ENCODE peak calls at places on chromosomes 4 and X, in nine cellular contexts. One of them, this sample, is unnamed. For H3K4me1, the result is how much of the 10 kb centered on the place peaks cover.

GRCh38 chr4:99161700-99162099 is 17.6 kb upstream of the ADH4 start:
- DNase-seq in Caco-2: no peak
- DNase-seq in breast epithelium: no peak
- DNase-seq in CD4-positive, alpha-beta memory T cell: no peak
- DNase-seq in left lung: no peak
- DNase-seq in H1: no peak
- DNase-seq in hepatocyte: no peak
- DNase-seq in cardiac muscle cell: no peak
- DNase-seq in IMR-90: no peak
- DNase-seq in this sample: no peak

GRCh38 chr4:7070729-7071511 is 3.1 kb upstream of the GRPEL1 start:
- DNase-seq in Caco-2: peak
- DNase-seq in breast epithelium: peak
- DNase-seq in CD4-positive, alpha-beta memory T cell: peak
- DNase-seq in left lung: peak
- DNase-seq in H1: peak
- DNase-seq in hepatocyte: peak
- DNase-seq in cardiac muscle cell: peak
- DNase-seq in IMR-90: peak
- DNase-seq in this sample: no peak

GRCh38 chr4:30825008-30825765 is 105.0 kb downstream of the PCDH7 start:
- DNase-seq in Caco-2: no peak
- DNase-seq in breast epithelium: no peak
- DNase-seq in CD4-positive, alpha-beta memory T cell: no peak
- DNase-seq in left lung: no peak
- DNase-seq in H1: no peak
- DNase-seq in hepatocyte: no peak
- DNase-seq in cardiac muscle cell: no peak
- DNase-seq in IMR-90: peak
- DNase-seq in this sample: no peak

GRCh38 chrX:119763175-119763574 is 4.8 kb downstream of the SOWAHD start:
- DNase-seq in Caco-2: no peak
- DNase-seq in breast epithelium: no peak
- DNase-seq in CD4-positive, alpha-beta memory T cell: no peak
- DNase-seq in left lung: no peak
- DNase-seq in H1: no peak
- DNase-seq in hepatocyte: no peak
- DNase-seq in cardiac muscle cell: peak
- DNase-seq in IMR-90: peak
- DNase-seq in this sample: no peak

GRCh38 chr4:183130328-183131155 is 31.5 kb downstream of the WWC2 start:
- DNase-seq in Caco-2: no peak
- DNase-seq in breast epithelium: peak
- DNase-seq in CD4-positive, alpha-beta memory T cell: no peak
- DNase-seq in left lung: peak
- DNase-seq in H1: no peak
- DNase-seq in hepatocyte: no peak
- DNase-seq in cardiac muscle cell: peak
- DNase-seq in IMR-90: peak
- DNase-seq in this sample: no peak

GRCh38 chrX:54357414-54358377 is at the start of gene WNK3:
- DNase-seq in Caco-2: no peak
- DNase-seq in breast epithelium: peak
- DNase-seq in CD4-positive, alpha-beta memory T cell: peak
- DNase-seq in left lung: peak
- DNase-seq in H1: peak
- DNase-seq in hepatocyte: peak
- DNase-seq in cardiac muscle cell: peak
- DNase-seq in IMR-90: peak
- DNase-seq in this sample: peak

GRCh38 chr4:118557298-118557851 is 127.8 kb upstream of the METTL14 start:
- DNase-seq in Caco-2: no peak
- DNase-seq in breast epithelium: no peak
- DNase-seq in CD4-positive, alpha-beta memory T cell: no peak
- DNase-seq in left lung: no peak
- DNase-seq in H1: no peak
- DNase-seq in hepatocyte: no peak
- DNase-seq in cardiac muscle cell: peak
- DNase-seq in IMR-90: peak
- DNase-seq in this sample: no peak

GRCh38 chrX:25175743-25176142 is 160.0 kb upstream of the ARX start:
- DNase-seq in Caco-2: no peak
- DNase-seq in breast epithelium: no peak
- DNase-seq in CD4-positive, alpha-beta memory T cell: no peak
- DNase-seq in left lung: no peak
- DNase-seq in H1: no peak
- DNase-seq in hepatocyte: no peak
- DNase-seq in cardiac muscle cell: no peak
- DNase-seq in IMR-90: no peak
- DNase-seq in this sample: no peak

GRCh38 chr4:108359936-108360681 is 191.4 kb upstream of the LEF1 start:
- DNase-seq in Caco-2: peak
- DNase-seq in breast epithelium: no peak
- DNase-seq in CD4-positive, alpha-beta memory T cell: no peak
- DNase-seq in left lung: no peak
- DNase-seq in H1: no peak
- DNase-seq in hepatocyte: no peak
- DNase-seq in cardiac muscle cell: no peak
- DNase-seq in IMR-90: no peak
- DNase-seq in this sample: no peak

GRCh38 chr4:80201326-80202151 is 4.2 kb downstream of the PRDM8 start:
- DNase-seq in Caco-2: no peak
- DNase-seq in breast epithelium: no peak
- DNase-seq in CD4-positive, alpha-beta memory T cell: peak
- DNase-seq in left lung: no peak
- DNase-seq in H1: peak
- DNase-seq in hepatocyte: peak
- DNase-seq in cardiac muscle cell: peak
- DNase-seq in IMR-90: peak
- DNase-seq in this sample: no peak

GRCh38 chr4:38235338-38235737 is 275.1 kb downstream of the PTTG2 start:
- DNase-seq in Caco-2: no peak
- DNase-seq in breast epithelium: no peak
- DNase-seq in CD4-positive, alpha-beta memory T cell: no peak
- DNase-seq in left lung: no peak
- DNase-seq in H1: no peak
- DNase-seq in hepatocyte: no peak
- DNase-seq in cardiac muscle cell: no peak
- DNase-seq in IMR-90: no peak
- DNase-seq in this sample: no peak

GRCh38 chr4:97238956-97239698 is 904.1 kb downstream of the STPG2 start:
- DNase-seq in Caco-2: no peak
- DNase-seq in breast epithelium: no peak
- DNase-seq in CD4-positive, alpha-beta memory T cell: no peak
- DNase-seq in left lung: no peak
- DNase-seq in H1: no peak
- DNase-seq in hepatocyte: no peak
- DNase-seq in cardiac muscle cell: no peak
- DNase-seq in IMR-90: no peak
- DNase-seq in this sample: no peak

GRCh38 chr4:8103421-8103820 is 55.2 kb downstream of the ABLIM2 start:
- DNase-seq in Caco-2: no peak
- DNase-seq in breast epithelium: no peak
- DNase-seq in CD4-positive, alpha-beta memory T cell: no peak
- DNase-seq in left lung: no peak
- DNase-seq in H1: no peak
- DNase-seq in hepatocyte: no peak
- DNase-seq in cardiac muscle cell: no peak
- DNase-seq in IMR-90: no peak
- DNase-seq in this sample: no peak

GRCh38 chr4:8101796-8102355 is 56.7 kb downstream of the ABLIM2 start:
- DNase-seq in Caco-2: no peak
- DNase-seq in breast epithelium: no peak
- DNase-seq in CD4-positive, alpha-beta memory T cell: no peak
- DNase-seq in left lung: no peak
- DNase-seq in H1: no peak
- DNase-seq in hepatocyte: no peak
- DNase-seq in cardiac muscle cell: no peak
- DNase-seq in IMR-90: no peak
- DNase-seq in this sample: no peak

GRCh38 chr4:8101213-8101781 is 57.3 kb downstream of the ABLIM2 start:
- DNase-seq in Caco-2: peak
- DNase-seq in breast epithelium: no peak
- DNase-seq in CD4-positive, alpha-beta memory T cell: no peak
- DNase-seq in left lung: peak
- DNase-seq in H1: no peak
- DNase-seq in hepatocyte: peak
- DNase-seq in cardiac muscle cell: peak
- DNase-seq in IMR-90: no peak
- DNase-seq in this sample: no peak

GRCh38 chr4:8103991-8104390 is 54.6 kb downstream of the ABLIM2 start:
- DNase-seq in Caco-2: no peak
- DNase-seq in breast epithelium: no peak
- DNase-seq in CD4-positive, alpha-beta memory T cell: no peak
- DNase-seq in left lung: no peak
- DNase-seq in H1: no peak
- DNase-seq in hepatocyte: no peak
- DNase-seq in cardiac muscle cell: no peak
- DNase-seq in IMR-90: no peak
- DNase-seq in this sample: no peak

GRCh38 chr4:8102831-8103230 is 55.8 kb downstream of the ABLIM2 start:
- DNase-seq in Caco-2: no peak
- DNase-seq in breast epithelium: no peak
- DNase-seq in CD4-positive, alpha-beta memory T cell: no peak
- DNase-seq in left lung: no peak
- DNase-seq in H1: no peak
- DNase-seq in hepatocyte: no peak
- DNase-seq in cardiac muscle cell: no peak
- DNase-seq in IMR-90: no peak
- DNase-seq in this sample: no peak
- H3K4me1 ChIP-seq in Caco-2: under half
- H3K4me1 ChIP-seq in breast epithelium: under half
- H3K4me1 ChIP-seq in CD4-positive, alpha-beta memory T cell: under half
- H3K4me1 ChIP-seq in left lung: under half
- H3K4me1 ChIP-seq in H1: under half
- H3K4me1 ChIP-seq in hepatocyte: under half
- H3K4me1 ChIP-seq in cardiac muscle cell: under half
- H3K4me1 ChIP-seq in IMR-90: under half
- H3K4me1 ChIP-seq in this sample: under half

DNA sequence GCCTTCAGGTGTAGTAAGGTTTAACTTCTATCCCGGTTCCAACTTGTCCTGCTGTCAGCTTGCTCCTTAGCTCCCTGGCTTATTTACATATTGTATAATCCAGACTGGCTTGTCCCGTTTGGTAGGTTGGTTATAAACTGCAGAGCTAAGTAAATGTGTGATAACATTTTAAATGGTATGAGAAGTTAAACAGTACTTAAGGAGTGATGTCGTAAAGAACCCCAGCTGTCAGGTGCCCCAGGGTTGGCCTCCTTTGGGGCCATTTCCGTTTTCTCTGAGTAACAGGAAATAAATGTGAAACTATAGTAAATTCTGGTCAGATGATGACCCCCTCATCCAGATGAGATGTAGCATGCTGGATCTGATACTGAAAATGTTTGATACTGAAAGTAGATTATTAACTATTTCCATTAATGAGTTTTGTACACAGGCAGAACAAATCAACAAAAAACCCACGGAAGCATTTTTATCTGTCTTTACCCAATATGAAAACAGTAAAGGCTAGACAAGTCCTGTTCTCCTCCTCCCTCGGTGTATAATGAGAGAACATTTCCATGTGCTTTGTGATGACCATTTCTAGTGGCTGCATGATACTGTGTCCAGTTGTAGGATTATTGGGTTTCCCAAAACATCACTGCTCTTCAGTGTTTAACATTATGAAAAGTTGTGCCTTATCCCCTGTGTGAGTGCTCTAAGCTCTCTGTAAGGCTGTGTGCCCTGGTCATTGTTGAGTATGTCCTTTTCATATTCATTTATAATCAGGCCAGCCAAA is 22.4 kb downstream of the GAB1 start:
- DNase-seq in Caco-2: peak
- DNase-seq in breast epithelium: no peak
- DNase-seq in CD4-positive, alpha-beta memory T cell: peak
- DNase-seq in left lung: peak
- DNase-seq in H1: no peak
- DNase-seq in hepatocyte: peak
- DNase-seq in cardiac muscle cell: peak
- DNase-seq in IMR-90: peak
- DNase-seq in this sample: no peak
- H3K4me1 ChIP-seq in Caco-2: half or more
- H3K4me1 ChIP-seq in breast epithelium: under half
- H3K4me1 ChIP-seq in CD4-positive, alpha-beta memory T cell: under half
- H3K4me1 ChIP-seq in left lung: under half
- H3K4me1 ChIP-seq in H1: under half
- H3K4me1 ChIP-seq in hepatocyte: half or more
- H3K4me1 ChIP-seq in cardiac muscle cell: under half
- H3K4me1 ChIP-seq in IMR-90: under half
- H3K4me1 ChIP-seq in this sample: under half

GRCh38 chr4:168845897-168846296 is 164.2 kb downstream of the CBR4 start:
- DNase-seq in Caco-2: no peak
- DNase-seq in breast epithelium: no peak
- DNase-seq in CD4-positive, alpha-beta memory T cell: no peak
- DNase-seq in left lung: no peak
- DNase-seq in H1: no peak
- DNase-seq in hepatocyte: no peak
- DNase-seq in cardiac muscle cell: no peak
- DNase-seq in IMR-90: no peak
- DNase-seq in this sample: no peak
- H3K4me1 ChIP-seq in Caco-2: under half
- H3K4me1 ChIP-seq in breast epithelium: under half
- H3K4me1 ChIP-seq in CD4-positive, alpha-beta memory T cell: under half
- H3K4me1 ChIP-seq in left lung: under half
- H3K4me1 ChIP-seq in H1: half or more
- H3K4me1 ChIP-seq in hepatocyte: under half
- H3K4me1 ChIP-seq in cardiac muscle cell: under half
- H3K4me1 ChIP-seq in IMR-90: under half
- H3K4me1 ChIP-seq in this sample: half or more

DNA sequence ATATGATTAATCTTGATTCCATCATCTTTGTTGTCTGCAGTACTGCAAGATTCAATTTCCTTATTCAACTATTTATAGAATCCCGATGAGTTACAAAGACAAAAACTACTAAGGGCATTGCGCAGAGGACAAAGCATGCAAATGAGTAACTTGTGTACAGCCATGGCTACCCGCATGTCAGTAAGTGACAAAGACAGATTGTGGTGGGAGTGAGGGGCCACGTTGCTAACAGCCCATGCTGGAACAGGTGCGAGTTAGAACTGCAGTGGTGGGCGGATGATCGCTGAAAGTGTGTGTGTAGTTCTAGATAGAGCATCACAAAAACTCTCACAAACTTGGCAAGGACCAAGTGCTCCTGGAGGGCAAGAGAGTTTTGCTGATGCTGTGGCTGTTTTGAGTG is 49.5 kb downstream of the ACOX3 start:
- DNase-seq in Caco-2: no peak
- DNase-seq in breast epithelium: no peak
- DNase-seq in CD4-positive, alpha-beta memory T cell: no peak
- DNase-seq in left lung: no peak
- DNase-seq in H1: no peak
- DNase-seq in hepatocyte: no peak
- DNase-seq in cardiac muscle cell: no peak
- DNase-seq in IMR-90: no peak
- DNase-seq in this sample: no peak
- H3K4me1 ChIP-seq in Caco-2: under half
- H3K4me1 ChIP-seq in breast epithelium: under half
- H3K4me1 ChIP-seq in CD4-positive, alpha-beta memory T cell: under half
- H3K4me1 ChIP-seq in left lung: under half
- H3K4me1 ChIP-seq in H1: under half
- H3K4me1 ChIP-seq in hepatocyte: under half
- H3K4me1 ChIP-seq in cardiac muscle cell: under half
- H3K4me1 ChIP-seq in IMR-90: under half
- H3K4me1 ChIP-seq in this sample: under half

This sample was measured in ascending aorta.